ENCODE peak calls at places on chromosomes 4 and X, in five cellular contexts. One of them, this sample, is unnamed.

GRCh38 chrX:110086916-110087484 is 84.1 kb downstream of the TMEM164 start:
- DNase-seq in body of pancreas: no peak
- DNase-seq in lower leg skin: no peak
- DNase-seq in PC-3: peak
- DNase-seq in fibroblast of the aortic adventitia: peak
- DNase-seq in this sample: peak

GRCh38 chr4:119628281-119629141 is at the start of gene PDE5A:
- DNase-seq in PC-3: peak
- DNase-seq in lower leg skin: peak
- DNase-seq in body of pancreas: peak
- DNase-seq in fibroblast of the aortic adventitia: peak
- DNase-seq in this sample: peak

GRCh38 chr4:182306792-182307507 is 63.7 kb downstream of the TENM3 start:
- DNase-seq in body of pancreas: no peak
- DNase-seq in PC-3: no peak
- DNase-seq in fibroblast of the aortic adventitia: no peak
- DNase-seq in lower leg skin: no peak
- DNase-seq in this sample: no peak

GRCh38 chr4:6071959-6072720 is 53.9 kb upstream of the C4orf50 start:
- DNase-seq in PC-3: no peak
- DNase-seq in body of pancreas: peak
- DNase-seq in fibroblast of the aortic adventitia: no peak
- DNase-seq in lower leg skin: no peak
- DNase-seq in this sample: no peak

GRCh38 chr4:72631296-72631695 is 62.3 kb upstream of the ADAMTS3 start:
- DNase-seq in fibroblast of the aortic adventitia: peak
- DNase-seq in PC-3: peak
- DNase-seq in body of pancreas: peak
- DNase-seq in lower leg skin: no peak
- DNase-seq in this sample: peak

GRCh38 chr4:1713003-1713397 is 881 bp upstream of the SLBP start:
- DNase-seq in fibroblast of the aortic adventitia: no peak
- DNase-seq in body of pancreas: no peak
- DNase-seq in PC-3: no peak
- DNase-seq in lower leg skin: no peak
- DNase-seq in this sample: no peak

GRCh38 chr4:187849556-187850245 is 145.9 kb upstream of the ZFP42 start:
- DNase-seq in body of pancreas: no peak
- DNase-seq in PC-3: no peak
- DNase-seq in fibroblast of the aortic adventitia: no peak
- DNase-seq in lower leg skin: no peak
- DNase-seq in this sample: no peak

GRCh38 chr4:156686120-156686519 is 285.5 kb downstream of the PDGFC start:
- DNase-seq in fibroblast of the aortic adventitia: peak
- DNase-seq in body of pancreas: no peak
- DNase-seq in PC-3: no peak
- DNase-seq in lower leg skin: no peak
- DNase-seq in this sample: peak

GRCh38 chr4:19399001-19399400 is 852.7 kb upstream of the SLIT2 start:
- DNase-seq in PC-3: peak
- DNase-seq in lower leg skin: no peak
- DNase-seq in fibroblast of the aortic adventitia: peak
- DNase-seq in body of pancreas: no peak
- DNase-seq in this sample: peak

GRCh38 chr4:56129431-56129861 is 180.7 kb downstream of the CEP135 start:
- DNase-seq in PC-3: peak
- DNase-seq in lower leg skin: no peak
- DNase-seq in body of pancreas: peak
- DNase-seq in fibroblast of the aortic adventitia: no peak
- DNase-seq in this sample: peak

GRCh38 chrX:140141444-140142029 is 176.2 kb upstream of the CXorf66 start:
- DNase-seq in body of pancreas: peak
- DNase-seq in lower leg skin: no peak
- DNase-seq in fibroblast of the aortic adventitia: peak
- DNase-seq in PC-3: peak
- DNase-seq in this sample: peak

GRCh38 chr4:105632599-105632998 is 75.9 kb downstream of the INTS12 start:
- DNase-seq in body of pancreas: no peak
- DNase-seq in fibroblast of the aortic adventitia: no peak
- DNase-seq in PC-3: no peak
- DNase-seq in lower leg skin: no peak
- DNase-seq in this sample: no peak

GRCh38 chrX:137684591-137684990 is 118.7 kb downstream of the ZIC3 start:
- DNase-seq in PC-3: no peak
- DNase-seq in body of pancreas: no peak
- DNase-seq in fibroblast of the aortic adventitia: no peak
- DNase-seq in lower leg skin: no peak
- DNase-seq in this sample: no peak

GRCh38 chrX:16836371-16836770 is 33.8 kb downstream of the RBBP7 start:
- DNase-seq in PC-3: peak
- DNase-seq in lower leg skin: no peak
- DNase-seq in body of pancreas: peak
- DNase-seq in fibroblast of the aortic adventitia: no peak
- DNase-seq in this sample: no peak

GRCh38 chr4:2333356-2333841 is 71.5 kb upstream of the MXD4 start:
- DNase-seq in lower leg skin: no peak
- DNase-seq in body of pancreas: no peak
- DNase-seq in PC-3: no peak
- DNase-seq in fibroblast of the aortic adventitia: no peak
- DNase-seq in this sample: no peak

GRCh38 chr4:100361336-100361735 is 156.5 kb downstream of the EMCN start:
- DNase-seq in PC-3: no peak
- DNase-seq in fibroblast of the aortic adventitia: no peak
- DNase-seq in lower leg skin: no peak
- DNase-seq in body of pancreas: no peak
- DNase-seq in this sample: no peak

GRCh38 chr4:118865091-118865708 is 23.5 kb upstream of the SYNPO2 start:
- DNase-seq in PC-3: peak
- DNase-seq in lower leg skin: peak
- DNase-seq in body of pancreas: peak
- DNase-seq in fibroblast of the aortic adventitia: peak
- DNase-seq in this sample: peak

GRCh38 chrX:1472975-1473374 is 20.3 kb upstream of the ASMTL start:
- DNase-seq in lower leg skin: peak
- DNase-seq in PC-3: no peak
- DNase-seq in fibroblast of the aortic adventitia: no peak
- DNase-seq in body of pancreas: no peak
- DNase-seq in this sample: no peak

GRCh38 chr4:154506253-154506652 is 14.7 kb upstream of the DCHS2 start:
- DNase-seq in lower leg skin: no peak
- DNase-seq in body of pancreas: no peak
- DNase-seq in PC-3: peak
- DNase-seq in fibroblast of the aortic adventitia: peak
- DNase-seq in this sample: peak

GRCh38 chrX:47197526-47197925 is 3.9 kb downstream of the UBA1 start:
- DNase-seq in fibroblast of the aortic adventitia: no peak
- DNase-seq in body of pancreas: no peak
- DNase-seq in lower leg skin: no peak
- DNase-seq in PC-3: no peak
- DNase-seq in this sample: no peak

GRCh38 chr4:54541426-54542118 is 116.2 kb upstream of the KIT start:
- DNase-seq in lower leg skin: no peak
- DNase-seq in fibroblast of the aortic adventitia: peak
- DNase-seq in body of pancreas: no peak
- DNase-seq in PC-3: no peak
- DNase-seq in this sample: peak

GRCh38 chr4:87118826-87119225 is 101.6 kb downstream of the KLHL8 start:
- DNase-seq in PC-3: no peak
- DNase-seq in lower leg skin: no peak
- DNase-seq in fibroblast of the aortic adventitia: peak
- DNase-seq in body of pancreas: no peak
- DNase-seq in this sample: peak

GRCh38 chr4:154779362-154779947 is 1.6 kb upstream of the RBM46 start:
- DNase-seq in body of pancreas: no peak
- DNase-seq in PC-3: peak
- DNase-seq in lower leg skin: no peak
- DNase-seq in fibroblast of the aortic adventitia: peak
- DNase-seq in this sample: peak

GRCh38 chrX:37350034-37350365 is 836 bp downstream of the PRRG1 start:
- DNase-seq in fibroblast of the aortic adventitia: peak
- DNase-seq in PC-3: peak
- DNase-seq in lower leg skin: no peak
- DNase-seq in body of pancreas: peak
- DNase-seq in this sample: peak

GRCh38 chr4:123443401-123444297 is 47.1 kb downstream of the SPRY1 start:
- DNase-seq in lower leg skin: no peak
- DNase-seq in body of pancreas: no peak
- DNase-seq in fibroblast of the aortic adventitia: no peak
- DNase-seq in PC-3: no peak
- DNase-seq in this sample: no peak

GRCh38 chr4:10084651-10085320 is 31.8 kb downstream of the WDR1 start:
- DNase-seq in body of pancreas: peak
- DNase-seq in PC-3: no peak
- DNase-seq in lower leg skin: no peak
- DNase-seq in fibroblast of the aortic adventitia: no peak
- DNase-seq in this sample: no peak

GRCh38 chrX:41092776-41093175 is 7.5 kb downstream of the USP9X start:
- DNase-seq in fibroblast of the aortic adventitia: no peak
- DNase-seq in body of pancreas: no peak
- DNase-seq in PC-3: no peak
- DNase-seq in lower leg skin: no peak
- DNase-seq in this sample: no peak

GRCh38 chr4:91527056-91527455 is 776.7 kb upstream of the GRID2 start:
- DNase-seq in fibroblast of the aortic adventitia: no peak
- DNase-seq in lower leg skin: no peak
- DNase-seq in PC-3: peak
- DNase-seq in body of pancreas: no peak
- DNase-seq in this sample: peak

DNA sequence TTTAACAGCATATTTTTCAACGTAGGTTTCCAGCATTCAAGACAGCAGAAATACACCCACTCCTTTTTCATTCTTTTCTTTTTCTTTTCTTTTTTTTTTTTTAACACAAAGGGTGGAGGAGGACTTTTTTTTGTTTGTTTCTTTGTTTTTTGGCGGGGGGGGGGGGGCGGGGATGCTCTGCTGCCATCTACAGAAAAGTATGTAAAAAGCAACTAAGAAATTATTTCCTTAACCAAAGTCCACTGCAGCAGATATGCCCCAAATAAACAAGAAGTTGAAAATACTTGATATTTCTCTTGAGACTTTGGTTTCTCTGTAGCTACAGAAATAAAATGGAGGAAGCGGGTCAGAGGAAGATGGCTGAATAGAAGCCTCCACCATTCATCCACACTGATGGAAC is 63.2 kb upstream of the PBDC1 start:
- DNase-seq in PC-3: no peak
- DNase-seq in fibroblast of the aortic adventitia: no peak
- DNase-seq in body of pancreas: no peak
- DNase-seq in lower leg skin: no peak
- DNase-seq in this sample: no peak
- TF ChIP-seq CTCF in PC-3: no peak
- TF ChIP-seq CTCF in fibroblast of the aortic adventitia: no peak
- TF ChIP-seq CTCF in body of pancreas: no peak
- TF ChIP-seq CTCF in lower leg skin: no peak
- TF ChIP-seq CTCF in this sample: no peak

GRCh38 chrX:112826020-112826419 is 14.6 kb downstream of the AMOT start:
- DNase-seq in body of pancreas: no peak
- DNase-seq in fibroblast of the aortic adventitia: no peak
- DNase-seq in lower leg skin: no peak
- DNase-seq in PC-3: no peak
- DNase-seq in this sample: no peak
- TF ChIP-seq CTCF in body of pancreas: no peak
- TF ChIP-seq CTCF in fibroblast of the aortic adventitia: no peak
- TF ChIP-seq CTCF in lower leg skin: no peak
- TF ChIP-seq CTCF in PC-3: no peak
- TF ChIP-seq CTCF in this sample: no peak

GRCh38 chr4:112343330-112343729 is 46.2 kb downstream of the ALPK1 start:
- DNase-seq in lower leg skin: no peak
- DNase-seq in body of pancreas: no peak
- DNase-seq in fibroblast of the aortic adventitia: no peak
- DNase-seq in PC-3: no peak
- DNase-seq in this sample: no peak

GRCh38 chr4:112352736-112353135 is 55.6 kb downstream of the ALPK1 start:
- DNase-seq in lower leg skin: no peak
- DNase-seq in body of pancreas: no peak
- DNase-seq in PC-3: no peak
- DNase-seq in fibroblast of the aortic adventitia: no peak
- DNase-seq in this sample: no peak

DNA sequence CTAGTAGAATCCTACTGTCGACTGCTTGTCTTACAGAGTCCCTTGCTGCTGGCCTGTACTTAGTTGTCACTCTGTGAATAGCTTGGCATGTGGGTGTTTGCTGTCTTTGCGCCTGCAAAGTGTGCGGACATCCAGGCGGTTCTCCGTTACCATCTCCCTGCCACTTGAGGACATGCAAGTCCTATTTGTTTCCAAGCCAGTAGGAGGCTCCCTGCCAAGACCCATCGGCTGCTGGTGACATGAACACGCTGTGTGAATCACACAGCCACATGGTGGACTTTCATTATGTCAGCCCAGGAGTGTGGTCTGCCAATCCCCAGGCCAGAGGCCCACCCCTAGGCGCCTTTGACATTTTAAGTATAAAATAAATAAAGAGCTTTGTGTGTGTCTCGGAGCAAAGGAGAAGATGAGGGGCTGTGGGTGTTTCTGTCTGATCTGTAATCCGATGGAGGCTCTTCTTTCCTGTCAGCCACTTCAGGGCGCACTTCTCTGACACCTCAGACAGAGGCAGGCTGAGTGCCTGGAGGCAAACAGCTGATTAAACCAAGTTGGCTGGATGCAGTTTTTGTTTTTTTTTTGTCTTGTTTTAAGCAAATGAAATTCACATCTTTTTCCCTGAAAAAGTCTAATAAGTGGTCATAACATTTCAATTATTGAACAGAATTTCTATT is 51.5 kb downstream of the ALPK1 start:
- DNase-seq in body of pancreas: peak
- DNase-seq in PC-3: peak
- DNase-seq in lower leg skin: peak
- DNase-seq in fibroblast of the aortic adventitia: peak
- DNase-seq in this sample: peak
- TF ChIP-seq CTCF in body of pancreas: no peak
- TF ChIP-seq CTCF in PC-3: peak
- TF ChIP-seq CTCF in lower leg skin: no peak
- TF ChIP-seq CTCF in fibroblast of the aortic adventitia: no peak
- TF ChIP-seq CTCF in this sample: peak

DNA sequence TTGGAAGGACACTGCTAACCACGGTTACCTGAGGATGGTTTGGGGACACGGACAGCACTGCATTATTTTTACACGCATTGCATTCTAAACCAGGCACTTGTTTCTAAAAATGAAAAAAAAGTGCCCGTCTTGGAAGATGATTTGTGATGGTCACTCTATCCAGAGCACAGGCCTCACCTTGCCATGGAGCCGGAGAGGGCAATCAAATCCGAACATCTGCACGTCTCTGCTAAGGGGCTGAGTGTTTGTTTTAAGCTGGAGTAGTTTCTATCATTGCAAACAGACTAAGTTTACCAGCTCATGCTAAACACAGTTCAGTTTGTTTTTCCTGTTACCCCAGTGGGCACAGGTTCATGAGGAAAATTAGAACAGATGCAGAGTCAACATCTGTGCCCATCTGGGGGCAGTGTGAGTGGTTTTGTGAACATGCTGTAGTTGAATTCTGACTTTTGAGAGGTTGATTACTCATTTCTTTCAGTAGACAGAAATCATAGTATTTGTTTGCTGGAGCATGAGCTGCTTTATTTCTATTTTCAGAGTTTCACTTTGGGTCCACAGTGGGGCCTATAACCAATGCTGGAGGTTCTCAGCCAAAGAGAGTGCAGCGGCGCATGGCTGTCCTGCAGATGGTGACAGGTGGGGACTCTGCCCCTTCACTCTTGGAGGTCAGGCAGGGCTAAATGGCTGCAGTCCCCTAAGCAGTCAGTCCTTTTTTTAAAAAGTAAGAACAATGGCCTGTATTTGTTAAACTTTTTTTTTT is 65.4 kb upstream of the ENPP6 start:
- DNase-seq in lower leg skin: no peak
- DNase-seq in fibroblast of the aortic adventitia: no peak
- DNase-seq in body of pancreas: no peak
- DNase-seq in PC-3: no peak
- DNase-seq in this sample: no peak
- TF ChIP-seq CTCF in lower leg skin: no peak
- TF ChIP-seq CTCF in fibroblast of the aortic adventitia: no peak
- TF ChIP-seq CTCF in body of pancreas: no peak
- TF ChIP-seq CTCF in PC-3: no peak
- TF ChIP-seq CTCF in this sample: no peak